ENCODE peak calls at places on chromosomes 13 and 19, in seven cellular contexts. One of them, this sample, is unnamed.

GRCh38 chr13:67771106-67771505 is 541.0 kb upstream of the PCDH9 start:
- DNase-seq in naive thymus-derived CD4-positive, alpha-beta T cell: no peak
- DNase-seq in body of pancreas: no peak
- DNase-seq in endodermal cell: no peak
- DNase-seq in psoas muscle: no peak
- DNase-seq in GM23338: no peak
- DNase-seq in IMR-90: no peak
- DNase-seq in this sample: no peak

GRCh38 chr13:32538234-32538620 is 368 bp downstream of the N4BP2L2 start:
- DNase-seq in body of pancreas: peak; percentile 40
- DNase-seq in IMR-90: peak; percentile 62
- DNase-seq in GM23338: no peak
- DNase-seq in endodermal cell: no peak
- DNase-seq in naive thymus-derived CD4-positive, alpha-beta T cell: no peak
- DNase-seq in psoas muscle: peak; percentile 69
- DNase-seq in this sample: no peak

GRCh38 chr13:109933476-109933875 is 147.1 kb upstream of the IRS2 start:
- DNase-seq in GM23338: no peak
- DNase-seq in endodermal cell: peak; percentile 51
- DNase-seq in psoas muscle: no peak
- DNase-seq in body of pancreas: no peak
- DNase-seq in naive thymus-derived CD4-positive, alpha-beta T cell: no peak
- DNase-seq in IMR-90: no peak
- DNase-seq in this sample: no peak

GRCh38 chr19:57099199-57099661 is 20.6 kb upstream of the USP29 start:
- DNase-seq in endodermal cell: peak; percentile 87
- DNase-seq in psoas muscle: peak; percentile 66
- DNase-seq in naive thymus-derived CD4-positive, alpha-beta T cell: no peak
- DNase-seq in IMR-90: peak; percentile 35
- DNase-seq in GM23338: peak; percentile 74
- DNase-seq in body of pancreas: peak; percentile 52
- DNase-seq in this sample: peak; percentile 50

GRCh38 chr13:50159613-50160012 is 144.4 kb downstream of the KCNRG start:
- DNase-seq in IMR-90: no peak
- DNase-seq in endodermal cell: no peak
- DNase-seq in GM23338: no peak
- DNase-seq in body of pancreas: no peak
- DNase-seq in psoas muscle: no peak
- DNase-seq in naive thymus-derived CD4-positive, alpha-beta T cell: no peak
- DNase-seq in this sample: no peak

GRCh38 chr13:38045278-38046048 is 175.9 kb upstream of the TRPC4 start:
- DNase-seq in naive thymus-derived CD4-positive, alpha-beta T cell: no peak
- DNase-seq in IMR-90: peak; percentile 33
- DNase-seq in endodermal cell: peak; percentile 69
- DNase-seq in GM23338: peak; percentile 64
- DNase-seq in psoas muscle: no peak
- DNase-seq in body of pancreas: no peak
- DNase-seq in this sample: no peak

GRCh38 chr19:57934820-57935665 is at the start of gene ZNF418:
- DNase-seq in psoas muscle: peak; percentile 65
- DNase-seq in IMR-90: peak; percentile 84
- DNase-seq in GM23338: peak; percentile 98
- DNase-seq in body of pancreas: peak; percentile 61
- DNase-seq in naive thymus-derived CD4-positive, alpha-beta T cell: peak; percentile 26
- DNase-seq in endodermal cell: peak; percentile 90
- DNase-seq in this sample: peak; percentile 68

GRCh38 chr13:85298387-85298924 is 500.8 kb downstream of the SLITRK6 start:
- DNase-seq in GM23338: peak; percentile 11
- DNase-seq in IMR-90: no peak
- DNase-seq in endodermal cell: no peak
- DNase-seq in naive thymus-derived CD4-positive, alpha-beta T cell: no peak
- DNase-seq in body of pancreas: no peak
- DNase-seq in psoas muscle: no peak
- DNase-seq in this sample: no peak

GRCh38 chr13:51324714-51325440 is 14.6 kb upstream of the SERPINE3 start:
- DNase-seq in GM23338: peak; percentile 76
- DNase-seq in body of pancreas: no peak
- DNase-seq in psoas muscle: no peak
- DNase-seq in IMR-90: no peak
- DNase-seq in naive thymus-derived CD4-positive, alpha-beta T cell: no peak
- DNase-seq in endodermal cell: peak; percentile 69
- DNase-seq in this sample: no peak

GRCh38 chr13:51628059-51628852 is 44.0 kb downstream of the WDFY2 start:
- DNase-seq in GM23338: no peak
- DNase-seq in body of pancreas: no peak
- DNase-seq in psoas muscle: no peak
- DNase-seq in endodermal cell: no peak
- DNase-seq in naive thymus-derived CD4-positive, alpha-beta T cell: no peak
- DNase-seq in IMR-90: no peak
- DNase-seq in this sample: no peak

GRCh38 chr13:99376132-99376531 is 68.9 kb upstream of the GPR183 start:
- DNase-seq in GM23338: no peak
- DNase-seq in IMR-90: no peak
- DNase-seq in naive thymus-derived CD4-positive, alpha-beta T cell: no peak
- DNase-seq in psoas muscle: no peak
- DNase-seq in endodermal cell: peak; percentile 38
- DNase-seq in body of pancreas: no peak
- DNase-seq in this sample: peak; percentile 79

GRCh38 chr19:13723206-13723605 is 41.1 kb upstream of the MRI1 start:
- DNase-seq in endodermal cell: no peak
- DNase-seq in naive thymus-derived CD4-positive, alpha-beta T cell: no peak
- DNase-seq in GM23338: no peak
- DNase-seq in IMR-90: peak; percentile 66
- DNase-seq in psoas muscle: no peak
- DNase-seq in body of pancreas: no peak
- DNase-seq in this sample: no peak

GRCh38 chr13:98429977-98430785 is 146.7 kb downstream of the STK24 start:
- DNase-seq in psoas muscle: no peak
- DNase-seq in IMR-90: no peak
- DNase-seq in body of pancreas: no peak
- DNase-seq in naive thymus-derived CD4-positive, alpha-beta T cell: no peak
- DNase-seq in endodermal cell: no peak
- DNase-seq in GM23338: no peak
- DNase-seq in this sample: no peak

GRCh38 chr13:97012251-97013048 is 18.2 kb upstream of the OXGR1 start:
- DNase-seq in psoas muscle: no peak
- DNase-seq in body of pancreas: no peak
- DNase-seq in IMR-90: no peak
- DNase-seq in GM23338: no peak
- DNase-seq in endodermal cell: no peak
- DNase-seq in naive thymus-derived CD4-positive, alpha-beta T cell: no peak
- DNase-seq in this sample: no peak

GRCh38 chr19:30666301-30666803 is 294.2 kb downstream of the ZNF536 start:
- DNase-seq in psoas muscle: peak; percentile 64
- DNase-seq in endodermal cell: peak; percentile 92
- DNase-seq in IMR-90: peak; percentile 13
- DNase-seq in naive thymus-derived CD4-positive, alpha-beta T cell: no peak
- DNase-seq in body of pancreas: peak; percentile 67
- DNase-seq in GM23338: peak; percentile 82
- DNase-seq in this sample: peak; percentile 46

GRCh38 chr13:102311433-102311796 is 90.4 kb downstream of the FGF14 start:
- DNase-seq in GM23338: no peak
- DNase-seq in endodermal cell: no peak
- DNase-seq in body of pancreas: no peak
- DNase-seq in naive thymus-derived CD4-positive, alpha-beta T cell: no peak
- DNase-seq in psoas muscle: no peak
- DNase-seq in IMR-90: no peak
- DNase-seq in this sample: no peak

GRCh38 chr19:11361037-11361770 is 6.0 kb downstream of the PLPPR2 start:
- DNase-seq in psoas muscle: peak; percentile 66
- DNase-seq in naive thymus-derived CD4-positive, alpha-beta T cell: no peak
- DNase-seq in IMR-90: no peak
- DNase-seq in endodermal cell: peak; percentile 99
- DNase-seq in body of pancreas: peak; percentile 79
- DNase-seq in GM23338: peak; percentile 99
- DNase-seq in this sample: peak; percentile 85

GRCh38 chr13:24905242-24905641 is 141.3 kb downstream of the RNF17 start:
- DNase-seq in IMR-90: peak; percentile 36
- DNase-seq in body of pancreas: no peak
- DNase-seq in GM23338: no peak
- DNase-seq in naive thymus-derived CD4-positive, alpha-beta T cell: no peak
- DNase-seq in endodermal cell: no peak
- DNase-seq in psoas muscle: no peak
- DNase-seq in this sample: no peak

GRCh38 chr19:5451494-5451893 is 3.7 kb upstream of the ZNRF4 start:
- DNase-seq in endodermal cell: no peak
- DNase-seq in GM23338: no peak
- DNase-seq in body of pancreas: no peak
- DNase-seq in psoas muscle: no peak
- DNase-seq in IMR-90: no peak
- DNase-seq in naive thymus-derived CD4-positive, alpha-beta T cell: no peak
- DNase-seq in this sample: no peak

GRCh38 chr13:38381840-38382239 is 32.2 kb downstream of the UFM1 start:
- DNase-seq in GM23338: no peak
- DNase-seq in naive thymus-derived CD4-positive, alpha-beta T cell: no peak
- DNase-seq in psoas muscle: no peak
- DNase-seq in body of pancreas: peak; percentile 10
- DNase-seq in endodermal cell: no peak
- DNase-seq in IMR-90: no peak
- DNase-seq in this sample: no peak

GRCh38 chr13:30165791-30166190 is 141.6 kb downstream of the KATNAL1 start:
- DNase-seq in GM23338: peak; percentile 21
- DNase-seq in naive thymus-derived CD4-positive, alpha-beta T cell: no peak
- DNase-seq in psoas muscle: peak; percentile 54
- DNase-seq in body of pancreas: no peak
- DNase-seq in endodermal cell: no peak
- DNase-seq in IMR-90: no peak
- DNase-seq in this sample: no peak

GRCh38 chr19:15062036-15062435 is 12.8 kb downstream of the CASP14 start:
- DNase-seq in body of pancreas: no peak
- DNase-seq in GM23338: no peak
- DNase-seq in IMR-90: no peak
- DNase-seq in endodermal cell: no peak
- DNase-seq in naive thymus-derived CD4-positive, alpha-beta T cell: no peak
- DNase-seq in psoas muscle: no peak
- DNase-seq in this sample: no peak

GRCh38 chr13:91196958-91197357 is 150.5 kb upstream of the MIR17HG start:
- DNase-seq in body of pancreas: no peak
- DNase-seq in naive thymus-derived CD4-positive, alpha-beta T cell: no peak
- DNase-seq in psoas muscle: no peak
- DNase-seq in IMR-90: no peak
- DNase-seq in endodermal cell: no peak
- DNase-seq in GM23338: no peak
- DNase-seq in this sample: no peak

GRCh38 chr19:40190891-40191835 is at the start of gene MAP3K10:
- DNase-seq in body of pancreas: peak; percentile 71
- DNase-seq in endodermal cell: peak; percentile 83
- DNase-seq in IMR-90: peak; percentile 51
- DNase-seq in psoas muscle: peak; percentile 91
- DNase-seq in GM23338: peak; percentile 75
- DNase-seq in naive thymus-derived CD4-positive, alpha-beta T cell: peak; percentile 50
- DNase-seq in this sample: peak; percentile 59

GRCh38 chr19:17125728-17126677 is 50.4 kb downstream of the MYO9B start:
- DNase-seq in endodermal cell: no peak
- DNase-seq in naive thymus-derived CD4-positive, alpha-beta T cell: peak; percentile 82
- DNase-seq in IMR-90: peak; percentile 25
- DNase-seq in body of pancreas: peak; percentile 45
- DNase-seq in psoas muscle: peak; percentile 71
- DNase-seq in GM23338: peak; percentile 41
- DNase-seq in this sample: peak; percentile 30

GRCh38 chr13:60494296-60494695 is 97.3 kb downstream of the TDRD3 start:
- DNase-seq in GM23338: peak; percentile 29
- DNase-seq in endodermal cell: no peak
- DNase-seq in psoas muscle: no peak
- DNase-seq in naive thymus-derived CD4-positive, alpha-beta T cell: no peak
- DNase-seq in body of pancreas: no peak
- DNase-seq in IMR-90: no peak
- DNase-seq in this sample: no peak

GRCh38 chr13:24128962-24129361 is 31.6 kb upstream of the SPATA13 start:
- DNase-seq in IMR-90: no peak
- DNase-seq in GM23338: no peak
- DNase-seq in psoas muscle: no peak
- DNase-seq in body of pancreas: no peak
- DNase-seq in endodermal cell: no peak
- DNase-seq in naive thymus-derived CD4-positive, alpha-beta T cell: no peak
- DNase-seq in this sample: no peak

GRCh38 chr13:52848455-52849190 is at the start of gene PCDH8:
- DNase-seq in psoas muscle: no peak
- DNase-seq in body of pancreas: peak; percentile 24
- DNase-seq in endodermal cell: peak; percentile 97
- DNase-seq in naive thymus-derived CD4-positive, alpha-beta T cell: no peak
- DNase-seq in IMR-90: no peak
- DNase-seq in GM23338: peak; percentile 96
- DNase-seq in this sample: no peak

GRCh38 chr13:46607768-46608553 is 55.0 kb downstream of the LRCH1 start:
- DNase-seq in psoas muscle: no peak
- DNase-seq in GM23338: no peak
- DNase-seq in naive thymus-derived CD4-positive, alpha-beta T cell: no peak
- DNase-seq in IMR-90: no peak
- DNase-seq in body of pancreas: no peak
- DNase-seq in endodermal cell: no peak
- DNase-seq in this sample: no peak

GRCh38 chr19:51565583-51565982 is 5.5 kb upstream of the ZNF175 start:
- DNase-seq in body of pancreas: no peak
- DNase-seq in GM23338: no peak
- DNase-seq in psoas muscle: no peak
- DNase-seq in naive thymus-derived CD4-positive, alpha-beta T cell: no peak
- DNase-seq in IMR-90: no peak
- DNase-seq in endodermal cell: no peak
- DNase-seq in this sample: no peak
- H3K27me3 ChIP-seq in body of pancreas: no peaks in the 10 kb centered on the region
- H3K27me3 ChIP-seq in GM23338: peaks cover 8% of the 10 kb centered on the region
- H3K27me3 ChIP-seq in psoas muscle: peaks cover 18% of the 10 kb centered on the region
- H3K27me3 ChIP-seq in naive thymus-derived CD4-positive, alpha-beta T cell: no peaks in the 10 kb centered on the region
- H3K27me3 ChIP-seq in IMR-90: no peaks in the 10 kb centered on the region
- H3K27me3 ChIP-seq in endodermal cell: peaks cover 72% of the 10 kb centered on the region
- H3K27me3 ChIP-seq in this sample: no peaks in the 10 kb centered on the region

GRCh38 chr19:55645512-55645881 is 2.0 kb downstream of the ZNF581 start:
- DNase-seq in psoas muscle: peak; percentile 14
- DNase-seq in naive thymus-derived CD4-positive, alpha-beta T cell: no peak
- DNase-seq in body of pancreas: no peak
- DNase-seq in endodermal cell: no peak
- DNase-seq in GM23338: no peak
- DNase-seq in IMR-90: no peak
- DNase-seq in this sample: no peak
- H3K4me1 ChIP-seq in psoas muscle: peaks cover 39% of the 10 kb centered on the region
- H3K4me1 ChIP-seq in naive thymus-derived CD4-positive, alpha-beta T cell: peaks cover 23% of the 10 kb centered on the region
- H3K4me1 ChIP-seq in body of pancreas: peaks cover 61% of the 10 kb centered on the region
- H3K4me1 ChIP-seq in endodermal cell: peaks cover 13% of the 10 kb centered on the region
- H3K4me1 ChIP-seq in GM23338: no peaks in the 10 kb centered on the region
- H3K4me1 ChIP-seq in IMR-90: peaks cover 14% of the 10 kb centered on the region
- H3K4me1 ChIP-seq in this sample: peaks cover 48% of the 10 kb centered on the region

GRCh38 chr19:10105241-10106099 is 692 bp upstream of the PPAN start:
- DNase-seq in psoas muscle: no peak
- DNase-seq in endodermal cell: no peak
- DNase-seq in body of pancreas: no peak
- DNase-seq in GM23338: no peak
- DNase-seq in naive thymus-derived CD4-positive, alpha-beta T cell: no peak
- DNase-seq in IMR-90: no peak
- DNase-seq in this sample: no peak
- H3K27ac ChIP-seq in psoas muscle: peak overlapping the region; percentile 84
- H3K27ac ChIP-seq in endodermal cell: peak overlapping the region; percentile 41
- H3K27ac ChIP-seq in body of pancreas: peak overlapping the region; percentile 34
- H3K27ac ChIP-seq in GM23338: no peak overlapping the region
- H3K27ac ChIP-seq in naive thymus-derived CD4-positive, alpha-beta T cell: peak overlapping the region; percentile 86
- H3K27ac ChIP-seq in IMR-90: no peak overlapping the region
- H3K27ac ChIP-seq in this sample: no peak overlapping the region

DNA sequence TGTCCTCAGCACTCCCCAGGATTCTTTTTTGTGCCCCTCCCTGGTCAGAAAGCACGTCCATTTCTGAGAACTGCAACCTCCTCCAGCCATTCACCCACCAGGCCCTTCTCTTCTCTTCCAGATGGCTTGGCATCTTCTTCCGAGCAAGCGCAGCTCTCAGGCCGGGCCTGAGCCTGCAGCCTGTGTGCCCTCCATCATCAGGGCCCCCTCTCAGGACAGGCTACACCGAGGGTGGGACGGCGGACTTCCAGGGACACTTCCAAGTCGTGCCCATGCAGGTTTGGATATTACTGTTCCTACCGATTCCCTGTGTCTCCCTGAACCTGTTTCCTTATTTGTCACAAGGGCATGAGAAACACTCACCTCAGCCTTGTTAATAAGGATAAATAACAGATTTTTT is 28.4 kb downstream of the SOX1 start:
- DNase-seq in psoas muscle: no peak
- DNase-seq in endodermal cell: no peak
- DNase-seq in IMR-90: no peak
- DNase-seq in naive thymus-derived CD4-positive, alpha-beta T cell: no peak
- DNase-seq in GM23338: no peak
- DNase-seq in body of pancreas: no peak
- DNase-seq in this sample: no peak
- H3K27me3 ChIP-seq in psoas muscle: peaks cover 27% of the 10 kb centered on the region
- H3K27me3 ChIP-seq in endodermal cell: peaks cover 78% of the 10 kb centered on the region
- H3K27me3 ChIP-seq in IMR-90: no peaks in the 10 kb centered on the region
- H3K27me3 ChIP-seq in naive thymus-derived CD4-positive, alpha-beta T cell: no peaks in the 10 kb centered on the region
- H3K27me3 ChIP-seq in GM23338: no peaks in the 10 kb centered on the region
- H3K27me3 ChIP-seq in body of pancreas: no peaks in the 10 kb centered on the region
- H3K27me3 ChIP-seq in this sample: peaks cover 3% of the 10 kb centered on the region